ENCODE peak calls at places on chromosomes 16 and 17, in ten cellular contexts. D is PC-9, H is H1, A is astrocyte, Y is neural progenitor cell, C is PC-3, N is GM23248, K is GM23338, J is DND-41, I is mammary epithelial cell. R is an unnamed sample. For H3K79me2 and H3K36me3, the result is how much of the 10 kb centered on the place peaks cover.

GRCh38 chr16:82761858-82762257 is 135.1 kb downstream of the CDH13 start:
- DNase-seq in N (peak), Y (no peak), A (peak), C (no peak), I (peak), K (no peak), H (no peak), D (peak), J (no peak), R (peak)

GRCh38 chr16:11799509-11800384 is 2.7 kb upstream of the ZC3H7A start:
- DNase-seq in J (peak), K (no peak), A (no peak), I (no peak), N (no peak), D (no peak), C (no peak), H (no peak), Y (no peak), R (no peak)

GRCh38 chr16:50560903-50561863 is 13.0 kb downstream of the NKD1 start:
- DNase-seq in Y (no peak), J (no peak), I (no peak), C (no peak), A (no peak), K (no peak), D (no peak), H (no peak), N (no peak), R (no peak)

GRCh38 chr17:13540546-13540945 is 61.2 kb downstream of the HS3ST3A1 start:
- DNase-seq in J (no peak), I (peak), D (no peak), K (no peak), H (no peak), N (peak), A (peak), C (no peak), Y (no peak), R (no peak)

GRCh38 chr17:8353736-8354135 is 14.1 kb downstream of the ODF4 start:
- DNase-seq in Y (no peak), H (no peak), J (no peak), N (no peak), D (no peak), I (no peak), C (no peak), A (no peak), K (no peak), R (no peak)

GRCh38 chr17:79983456-79983855 is 52.2 kb downstream of the TBC1D16 start:
- DNase-seq in A (peak), H (no peak), I (no peak), K (no peak), Y (no peak), J (no peak), N (no peak), C (no peak), D (no peak), R (no peak)

GRCh38 chr16:22318690-22319358 is 21.6 kb downstream of the POLR3E start:
- DNase-seq in K (peak), N (peak), C (peak), I (peak), H (no peak), A (no peak), D (no peak), J (peak), Y (peak), R (peak)

GRCh38 chr17:35630530-35631148 is 43.5 kb downstream of the AP2B1 start:
- DNase-seq in K (no peak), Y (no peak), A (peak), D (no peak), H (no peak), C (peak), J (no peak), N (peak), I (peak), R (peak)

GRCh38 chr17:633641-634091 is 81.0 kb downstream of the VPS53 start:
- DNase-seq in N (peak), D (no peak), Y (peak), A (peak), J (no peak), H (no peak), I (no peak), K (no peak), C (no peak), R (peak)

GRCh38 chr17:72053069-72053846 is 67.6 kb upstream of the SOX9 start:
- DNase-seq in C (no peak), A (no peak), I (peak), H (no peak), Y (peak), J (no peak), D (no peak), K (peak), N (peak), R (no peak)

GRCh38 chr17:77728022-77728671 is 230.4 kb upstream of the TNRC6C start:
- DNase-seq in I (peak), N (peak), A (no peak), Y (no peak), J (no peak), K (peak), C (peak), D (no peak), H (no peak), R (no peak)

GRCh38 chr16:89325861-89326471 is 108.5 kb downstream of the ZNF778 start:
- DNase-seq in I (peak), N (peak), H (no peak), K (no peak), D (peak), J (no peak), C (peak), A (peak), Y (no peak), R (peak)
- H3K79me2 ChIP-seq in I (half or more), N (half or more), H (half or more), K (half or more), D (half or more), J (half or more), C (half or more), A (half or more), Y (half or more), R (half or more)

DNA sequence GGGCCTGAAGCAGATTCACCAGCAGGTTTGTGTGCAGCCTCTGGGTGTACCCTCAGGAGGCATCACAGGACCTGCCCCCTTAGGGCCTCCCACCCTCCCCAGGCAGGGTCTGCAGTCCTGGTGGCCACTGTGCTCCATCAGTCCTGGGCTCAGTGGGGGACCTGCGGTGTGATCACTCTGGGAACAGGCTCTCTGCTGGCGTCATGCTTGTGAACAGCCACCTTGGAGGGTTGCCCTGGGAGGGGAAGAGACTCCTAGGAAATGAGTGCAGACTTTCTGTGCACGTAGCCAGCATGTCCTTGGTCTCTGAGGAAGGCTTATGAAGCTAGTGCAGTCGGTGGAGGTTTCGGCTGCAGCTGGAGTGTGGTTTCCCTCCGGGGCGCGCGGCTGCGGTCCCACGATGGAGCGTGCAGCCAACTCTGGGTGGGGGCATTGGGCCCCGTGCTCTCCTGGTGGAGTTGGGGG is 68.0 kb upstream of the ZNF750 start:
- DNase-seq in D (no peak), C (no peak), N (no peak), K (no peak), Y (no peak), A (no peak), J (peak), H (no peak), I (no peak), R (no peak)
- H3K36me3 ChIP-seq in D (under half), C (under half), N (under half), K (under half), Y (under half), A (under half), J (half or more), H (under half), I (under half), R (under half)

GRCh38 chr16:71429581-71429980 is 12.3 kb downstream of the TLE7 start:
- DNase-seq in A (no peak), Y (no peak), I (no peak), D (no peak), C (no peak), J (no peak), K (no peak), N (no peak), H (no peak), R (no peak)

GRCh38 chr16:71431991-71432390 is 9.9 kb downstream of the TLE7 start:
- DNase-seq in H (no peak), N (no peak), C (no peak), A (no peak), K (no peak), D (no peak), I (no peak), J (no peak), Y (no peak), R (no peak)

GRCh38 chr16:71430744-71431143 is 11.1 kb downstream of the TLE7 start:
- DNase-seq in D (no peak), Y (no peak), N (no peak), H (no peak), K (no peak), J (no peak), A (no peak), I (no peak), C (no peak), R (no peak)

GRCh38 chr16:71431176-71431575 is 10.7 kb downstream of the TLE7 start:
- DNase-seq in N (no peak), A (no peak), Y (no peak), D (no peak), H (no peak), J (no peak), K (no peak), C (no peak), I (no peak), R (no peak)

GRCh38 chr16:71432906-71433305 is 8.9 kb downstream of the TLE7 start:
- DNase-seq in K (no peak), Y (no peak), A (no peak), H (no peak), N (no peak), C (no peak), D (no peak), I (no peak), J (no peak), R (no peak)
- TF ChIP-seq EZH2 in K (no peak), Y (no peak), A (no peak), H (no peak), N (no peak), C (no peak), D (no peak), I (no peak), J (no peak), R (no peak)

GRCh38 chr17:32445075-32445427 is 741 bp downstream of the PSMD11 start:
- DNase-seq in H (no peak), I (peak), Y (peak), K (peak), J (peak), D (peak), C (peak), A (peak), N (peak), R (peak)
- H3K79me2 ChIP-seq in H (half or more), I (half or more), Y (half or more), K (half or more), J (half or more), D (half or more), C (half or more), A (half or more), N (half or more), R (half or more)

DNA sequence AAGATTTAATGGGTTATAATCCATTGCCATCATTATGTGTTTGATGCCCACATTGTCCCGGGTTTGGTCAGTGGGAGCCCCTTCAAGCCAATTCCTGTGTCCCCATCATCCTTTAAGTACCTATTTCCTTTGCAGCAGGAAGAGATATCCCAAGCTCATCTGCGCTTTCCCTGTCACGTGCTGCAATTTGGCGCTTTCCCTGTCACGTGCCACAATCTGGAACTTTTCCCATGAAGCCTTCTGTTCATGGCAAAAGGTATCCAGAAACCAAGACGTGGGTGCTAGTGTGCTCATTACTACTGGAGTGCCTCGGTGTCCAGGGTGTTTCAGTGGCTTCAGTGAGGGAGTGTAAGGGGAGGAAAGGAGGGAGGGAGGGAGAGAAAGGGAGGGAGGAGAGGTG is 168.5 kb downstream of the NPIPB11 start:
- DNase-seq in J (no peak), I (no peak), A (no peak), D (no peak), C (no peak), K (no peak), Y (no peak), H (no peak), N (no peak), R (no peak)
- H3K36me3 ChIP-seq in J (under half), I (under half), A (under half), D (under half), C (under half), K (under half), Y (under half), H (under half), N (under half), R (under half)

GRCh38 chr17:61408151-61409041 is 8.8 kb downstream of the TBX2 start:
- DNase-seq in D (no peak), C (no peak), A (no peak), J (no peak), K (no peak), I (no peak), H (no peak), Y (peak), N (no peak), R (no peak)
- TF ChIP-seq EZH2 in D (no peak), C (no peak), A (no peak), J (no peak), K (peak), I (no peak), H (peak), Y (peak), N (no peak), R (peak)

GRCh38 chr16:68272501-68273209 is 8.3 kb downstream of the SLC7A6 start:
- DNase-seq in K (no peak), A (no peak), Y (no peak), D (no peak), I (no peak), H (no peak), N (no peak), J (no peak), C (no peak), R (no peak)

GRCh38 chr16:68274441-68274840 is 10.1 kb downstream of the SLC7A6 start:
- DNase-seq in H (no peak), N (no peak), J (no peak), A (no peak), D (no peak), C (no peak), I (no peak), Y (no peak), K (no peak), R (no peak)

GRCh38 chr16:68273459-68273858 is 9.1 kb downstream of the SLC7A6 start:
- DNase-seq in I (no peak), K (no peak), Y (no peak), A (no peak), C (no peak), N (no peak), J (no peak), D (no peak), H (no peak), R (no peak)

GRCh38 chr16:68275611-68276191 is 11.4 kb downstream of the SLC7A6 start:
- DNase-seq in D (no peak), A (no peak), K (no peak), Y (no peak), N (no peak), J (peak), I (peak), H (no peak), C (no peak), R (no peak)

GRCh38 chr16:68273896-68274295 is 9.6 kb downstream of the SLC7A6 start:
- DNase-seq in D (no peak), J (no peak), N (no peak), Y (no peak), I (peak), C (no peak), A (no peak), H (no peak), K (no peak), R (no peak)
- H3K79me2 ChIP-seq in D (under half), J (half or more), N (half or more), Y (under half), I (half or more), C (half or more), A (half or more), H (under half), K (under half), R (half or more)

GRCh38 chr16:15605869-15606520 is 37.0 kb downstream of the MARF1 start:
- DNase-seq in Y (no peak), J (no peak), H (no peak), D (no peak), N (no peak), A (no peak), C (no peak), I (no peak), K (peak), R (no peak)

GRCh38 chr16:15606521-15607220 is 36.3 kb downstream of the MARF1 start:
- DNase-seq in N (no peak), D (no peak), I (no peak), H (no peak), Y (no peak), K (no peak), C (no peak), A (no peak), J (no peak), R (no peak)

GRCh38 chr16:15608398-15609285 is 34.3 kb downstream of the MARF1 start:
- DNase-seq in K (no peak), H (no peak), A (no peak), N (no peak), C (no peak), J (no peak), I (no peak), Y (no peak), D (peak), R (no peak)

GRCh38 chr16:15609286-15609649 is 33.7 kb downstream of the MARF1 start:
- DNase-seq in I (no peak), C (no peak), K (no peak), D (no peak), N (no peak), J (no peak), Y (no peak), A (no peak), H (no peak), R (no peak)

DNA sequence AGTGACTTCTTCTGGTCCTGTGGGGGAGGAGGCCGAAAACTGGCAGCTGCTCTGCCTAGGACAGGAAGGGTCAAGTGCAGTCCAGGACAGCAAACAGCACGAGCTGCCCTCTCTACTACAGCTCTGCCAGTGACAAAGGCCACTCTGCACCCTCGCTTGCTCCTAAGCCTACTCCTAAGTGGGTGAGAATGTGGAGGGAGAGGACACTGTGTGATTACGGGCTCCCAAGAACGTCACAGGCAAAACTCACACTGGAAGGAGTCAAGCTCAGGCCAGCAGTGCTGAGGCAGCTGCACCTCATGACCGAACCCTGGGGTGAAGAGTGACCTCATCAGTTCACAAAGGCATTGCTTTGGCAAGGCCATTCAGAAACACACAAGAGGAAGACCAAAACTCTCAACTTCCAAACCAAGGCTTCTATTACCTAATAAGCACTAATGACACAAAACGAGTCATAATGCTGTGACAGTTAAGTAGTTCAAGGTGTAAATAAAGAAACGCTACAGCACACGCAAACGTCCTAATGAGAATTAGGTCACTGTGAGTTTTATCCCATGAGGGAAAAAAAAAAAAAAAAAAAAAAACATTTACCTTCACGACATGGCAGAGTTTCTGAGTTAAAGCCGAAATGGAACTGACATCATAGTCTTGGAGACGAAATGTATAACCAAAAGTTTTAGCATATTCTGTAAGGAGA is 35.1 kb downstream of the MARF1 start:
- DNase-seq in N (peak), H (no peak), Y (no peak), J (no peak), C (no peak), K (no peak), I (peak), D (peak), A (peak), R (no peak)
- H3K36me3 ChIP-seq in N (under half), H (under half), Y (under half), J (half or more), C (under half), K (under half), I (under half), D (half or more), A (under half), R (under half)

GRCh38 chr17:63475491-63476412 is 1.1 kb upstream of the ACE start:
- DNase-seq in I (no peak), H (no peak), A (no peak), C (no peak), Y (no peak), K (peak), N (no peak), J (no peak), D (no peak), R (no peak)
- TF ChIP-seq EZH2 in I (peak), H (no peak), A (no peak), C (no peak), Y (no peak), K (no peak), N (no peak), J (no peak), D (no peak), R (no peak)

GRCh38 chr16:87308826-87309225 is 8.4 kb downstream of the C16orf95 start:
- DNase-seq in Y (no peak), I (no peak), J (no peak), C (no peak), N (no peak), D (no peak), H (no peak), A (no peak), K (no peak), R (no peak)
- H3K79me2 ChIP-seq in Y (under half), I (under half), J (under half), C (under half), N (under half), D (under half), H (under half), A (under half), K (under half), R (under half)